ENCODE peak calls at places on chromosomes 5 and 9, in ten cellular contexts. J is mucosa of descending colon, F is prostate gland, Z is transverse colon, V is upper lobe of right lung, D is Peyer's patch, K is neuronal stem cell, Q is mesenchymal stem cell, P is RWPE2, E is A549. S is an unnamed sample.

GRCh38 chr5:72242796-72243475 is 77.1 kb downstream of the MRPS27 start:
- DNase-seq in J (no peak), F (no peak), Z (no peak), V (no peak), D (no peak), K (peak; percentile 45), Q (peak; percentile 12), P (no peak), E (no peak), S (no peak)

GRCh38 chr5:163473613-163474243 is 13.3 kb downstream of the HMMR start:
- DNase-seq in J (no peak), F (no peak), Z (no peak), V (no peak), D (no peak), K (no peak), Q (peak; percentile 38), P (no peak), E (peak; percentile 18), S (no peak)

GRCh38 chr5:24325306-24325832 is 319.4 kb downstream of the CDH10 start:
- DNase-seq in J (no peak), F (no peak), Z (no peak), V (no peak), D (no peak), K (no peak), Q (no peak), P (no peak), E (no peak), S (no peak)

GRCh38 chr9:35705372-35705771 is 15.6 kb upstream of the TPM2 start:
- DNase-seq in J (no peak), F (no peak), Z (no peak), V (no peak), D (no peak), K (no peak), Q (no peak), P (no peak), E (no peak), S (no peak)

GRCh38 chr9:34328983-34329832 is at the start of the genes KIF24 and NUDT2:
- DNase-seq in J (peak; percentile 97), F (peak; percentile 98), Z (peak; percentile 97), V (peak; percentile 97), D (peak; percentile 96), K (peak; percentile 100), Q (peak; percentile 100), P (peak; percentile 98), E (peak; percentile 96), S (peak; percentile 95)

GRCh38 chr5:133746834-133747233 is 134.5 kb upstream of the FSTL4 start:
- DNase-seq in J (no peak), F (no peak), Z (no peak), V (no peak), D (no peak), K (no peak), Q (no peak), P (no peak), E (peak; percentile 41), S (peak; percentile 30)

GRCh38 chr5:109563189-109563588 is 126.5 kb upstream of the MAN2A1 start:
- DNase-seq in J (no peak), F (no peak), Z (no peak), V (no peak), D (no peak), K (no peak), Q (no peak), P (no peak), E (no peak), S (no peak)

GRCh38 chr9:133493428-133493827 is 14.5 kb upstream of the SLC2A6 start:
- DNase-seq in J (peak; percentile 30), F (no peak), Z (no peak), V (no peak), D (no peak), K (no peak), Q (no peak), P (no peak), E (no peak), S (no peak)

GRCh38 chr9:96139592-96140251 is 162.3 kb downstream of the HSD17B3 start:
- DNase-seq in J (peak; percentile 62), F (peak; percentile 88), Z (peak; percentile 46), V (no peak), D (no peak), K (no peak), Q (peak; percentile 94), P (no peak), E (no peak), S (peak; percentile 95)

GRCh38 chr9:95857896-95858295 is 17.6 kb upstream of the ERCC6L2 start:
- DNase-seq in J (no peak), F (no peak), Z (no peak), V (no peak), D (no peak), K (no peak), Q (no peak), P (no peak), E (no peak), S (no peak)

GRCh38 chr5:54894957-54895815 is 90.2 kb downstream of the ESM1 start:
- DNase-seq in J (no peak), F (no peak), Z (no peak), V (no peak), D (no peak), K (no peak), Q (peak; percentile 11), P (no peak), E (no peak), S (no peak)

GRCh38 chr9:114273461-114273881 is 49.4 kb upstream of the ORM1 start:
- DNase-seq in J (no peak), F (no peak), Z (no peak), V (peak; percentile 36), D (no peak), K (no peak), Q (no peak), P (peak; percentile 57), E (no peak), S (peak; percentile 81)

GRCh38 chr5:138874771-138875628 is at the start of gene LRRTM2:
- DNase-seq in J (no peak), F (no peak), Z (no peak), V (no peak), D (no peak), K (no peak), Q (peak; percentile 92), P (no peak), E (no peak), S (peak; percentile 79)
- H3K4me3 ChIP-seq in J (no peak within 1 kb of the TSS), F (no peak within 1 kb of the TSS), Z (no peak within 1 kb of the TSS), V (no peak within 1 kb of the TSS), D (no peak within 1 kb of the TSS), K (peak within 1 kb of the TSS; percentile 53), Q (no peak within 1 kb of the TSS), P (no peak within 1 kb of the TSS), E (no peak within 1 kb of the TSS), S (peak within 1 kb of the TSS; percentile 37)

GRCh38 chr5:179112469-179113142 is 52.4 kb downstream of the ZNF354C start:
- DNase-seq in J (no peak), F (no peak), Z (no peak), V (no peak), D (no peak), K (no peak), Q (no peak), P (no peak), E (no peak), S (no peak)

GRCh38 chr5:179113945-179114641 is 53.9 kb downstream of the ZNF354C start:
- DNase-seq in J (no peak), F (no peak), Z (no peak), V (no peak), D (no peak), K (no peak), Q (no peak), P (peak; percentile 34), E (no peak), S (no peak)

GRCh38 chr5:179113143-179113530 is 53.0 kb downstream of the ZNF354C start:
- DNase-seq in J (no peak), F (no peak), Z (no peak), V (no peak), D (no peak), K (no peak), Q (no peak), P (peak; percentile 23), E (no peak), S (no peak)

GRCh38 chr5:179110528-179110927 is 50.4 kb downstream of the ZNF354C start:
- DNase-seq in J (no peak), F (no peak), Z (no peak), V (no peak), D (no peak), K (no peak), Q (no peak), P (no peak), E (no peak), S (no peak)

DNA sequence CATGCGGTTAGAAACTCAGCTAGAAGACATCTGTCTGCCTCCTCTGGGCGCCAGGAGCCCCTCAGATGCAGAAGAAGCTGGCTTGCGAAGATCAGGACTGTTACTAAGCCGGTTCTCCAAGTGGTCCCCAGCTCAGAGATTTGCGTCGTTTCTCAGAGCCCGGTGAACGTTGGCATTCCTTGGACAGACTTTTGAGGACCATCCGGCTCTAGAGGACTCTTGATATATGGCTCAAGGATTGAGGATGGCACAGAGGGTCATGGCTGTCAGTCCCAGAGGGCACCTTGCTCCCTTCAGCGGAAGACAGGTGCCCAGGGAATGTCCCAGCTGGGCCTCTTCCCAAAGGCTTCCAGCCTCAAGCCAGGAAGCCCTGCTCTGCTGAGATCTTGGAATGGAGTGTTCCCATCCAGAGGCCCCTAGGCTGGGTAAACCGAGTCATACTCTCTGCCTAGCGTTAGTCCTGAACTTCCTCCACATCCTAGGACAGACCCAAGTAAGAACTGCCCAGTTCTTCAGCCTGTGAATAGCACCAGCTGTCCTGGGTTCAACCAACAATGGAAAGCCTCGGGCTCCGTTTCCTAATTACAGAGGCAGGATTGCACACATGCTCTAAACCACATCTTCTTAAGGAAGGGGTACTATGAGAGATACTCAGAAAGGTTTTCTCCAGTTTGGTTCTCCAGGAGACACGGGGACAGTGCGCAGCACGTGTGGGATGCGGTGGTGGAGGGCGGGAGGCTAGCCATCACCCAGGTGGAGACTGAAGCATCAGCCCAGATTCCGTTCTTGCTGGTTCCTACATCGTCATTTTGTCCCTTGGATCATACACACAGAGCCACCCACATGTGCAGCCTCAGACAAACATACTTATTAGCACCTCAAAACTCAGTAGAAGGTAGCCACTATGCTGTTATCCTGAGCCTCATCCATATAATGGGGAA is 51.4 kb downstream of the ZNF354C start:
- DNase-seq in J (no peak), F (no peak), Z (no peak), V (no peak), D (no peak), K (no peak), Q (no peak), P (no peak), E (no peak), S (no peak)
- H3K9me3 ChIP-seq in J (peaks cover 65% of the 10 kb centered on the region), F (no peaks in the 10 kb centered on the region), Z (peaks cover 42% of the 10 kb centered on the region), V (peaks cover 27% of the 10 kb centered on the region), D (peaks cover 8% of the 10 kb centered on the region), K (no peaks in the 10 kb centered on the region), Q (peaks cover 81% of the 10 kb centered on the region), P (peaks cover 23% of the 10 kb centered on the region), E (peaks cover 22% of the 10 kb centered on the region), S (peaks cover 23% of the 10 kb centered on the region)

GRCh38 chr5:126519637-126520592 is 75.1 kb downstream of the ALDH7A1 start:
- DNase-seq in J (no peak), F (peak; percentile 39), Z (peak; percentile 29), V (no peak), D (no peak), K (no peak), Q (peak; percentile 62), P (no peak), E (no peak), S (no peak)
- H3K4me3 ChIP-seq in J (no peak overlapping the region), F (no peak overlapping the region), Z (no peak overlapping the region), V (no peak overlapping the region), D (no peak overlapping the region), K (no peak overlapping the region), Q (no peak overlapping the region), P (no peak overlapping the region), E (no peak overlapping the region), S (no peak overlapping the region)

DNA sequence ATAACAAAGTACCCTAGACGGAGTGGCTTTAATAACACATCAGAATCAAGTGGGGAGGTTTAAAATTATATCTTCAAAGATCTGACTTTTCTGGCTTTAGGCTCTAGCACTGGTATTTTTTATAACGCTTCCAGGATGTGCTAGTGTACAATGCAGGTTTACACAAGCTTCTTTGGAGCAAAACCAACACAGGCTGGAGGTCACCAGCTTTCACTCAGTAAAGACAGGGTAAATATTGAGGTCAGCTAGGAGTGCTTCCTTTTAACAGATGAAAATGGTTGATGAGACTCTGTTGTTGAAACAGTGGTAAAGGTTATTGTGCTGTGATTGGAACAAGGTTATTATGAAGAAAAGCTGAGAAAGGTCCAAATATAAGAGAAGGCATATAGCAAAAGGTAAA is 414.2 kb downstream of the TAF11L14 start:
- DNase-seq in J (no peak), F (no peak), Z (no peak), V (no peak), D (no peak), K (no peak), Q (no peak), P (no peak), E (no peak), S (no peak)
- H3K9me3 ChIP-seq in J (no peaks in the 10 kb centered on the region), F (no peaks in the 10 kb centered on the region), Z (no peaks in the 10 kb centered on the region), V (no peaks in the 10 kb centered on the region), D (no peaks in the 10 kb centered on the region), K (no peaks in the 10 kb centered on the region), Q (no peaks in the 10 kb centered on the region), P (no peaks in the 10 kb centered on the region), E (no peaks in the 10 kb centered on the region), S (no peaks in the 10 kb centered on the region)

S was measured in MG63.